ENCODE peak calls at places on chromosomes 3 and 15, in six cellular contexts. P is HT-29, B is T follicular helper cell, Q is SJSA1, A is sciatic nerve, X is NCI-H345. M is an unnamed sample.

GRCh38 chr15:84658080-84658787 is at the start of gene NMB:
- DNase-seq in Q (peak; percentile 53), A (peak; percentile 85), X (peak; percentile 69), B (peak; percentile 79), P (peak; percentile 96), M (peak; percentile 15)

GRCh38 chr3:15280853-15281532 is 51.4 kb downstream of the SH3BP5 start:
- DNase-seq in Q (no peak), P (peak; percentile 30), X (no peak), A (no peak), B (no peak), M (no peak)

GRCh38 chr3:133881987-133882825 is 13.5 kb downstream of the RAB6B start:
- DNase-seq in Q (no peak), P (peak; percentile 22), A (no peak), B (no peak), X (no peak), M (no peak)

GRCh38 chr15:31276596-31277298 is 49.9 kb upstream of the KLF13 start:
- DNase-seq in P (no peak), A (no peak), Q (no peak), B (no peak), X (peak; percentile 68), M (peak; percentile 39)

GRCh38 chr3:13556937-13557336 is 8.0 kb downstream of the FBLN2 start:
- DNase-seq in X (no peak), Q (no peak), A (no peak), P (no peak), B (no peak), M (no peak)

GRCh38 chr3:80770106-80771079 is 991.1 kb downstream of the GBE1 start:
- DNase-seq in P (no peak), X (no peak), B (no peak), A (no peak), Q (no peak), M (no peak)

GRCh38 chr3:169362261-169362660 is 301.3 kb downstream of the MECOM start:
- DNase-seq in Q (no peak), X (no peak), B (no peak), A (peak; percentile 60), P (peak; percentile 77), M (no peak)

GRCh38 chr3:48077835-48078234 is 61.6 kb upstream of the MAP4 start:
- DNase-seq in Q (no peak), A (no peak), B (no peak), X (no peak), P (no peak), M (no peak)

GRCh38 chr3:95705786-95706418 is 1108.5 kb upstream of the EPHA6 start:
- DNase-seq in B (no peak), Q (no peak), P (peak; percentile 55), A (no peak), X (no peak), M (no peak)

GRCh38 chr3:32592696-32593353 is 22.2 kb upstream of the DYNC1LI1 start:
- DNase-seq in B (no peak), X (no peak), A (no peak), P (no peak), Q (no peak), M (no peak)

GRCh38 chr15:62648954-62649353 is 393.6 kb upstream of the TPM1 start:
- DNase-seq in B (no peak), Q (no peak), A (no peak), X (no peak), P (peak; percentile 54), M (no peak)

GRCh38 chr3:114690896-114691295 is 397.1 kb downstream of the TIGIT start:
- DNase-seq in B (no peak), Q (no peak), P (no peak), X (no peak), A (no peak), M (no peak)

GRCh38 chr15:100999369-100999768 is 80.2 kb downstream of the LRRK1 start:
- DNase-seq in A (no peak), P (no peak), Q (peak; percentile 51), B (no peak), X (no peak), M (no peak)

GRCh38 chr3:135012101-135012500 is 217.0 kb downstream of the EPHB1 start:
- DNase-seq in X (no peak), B (no peak), Q (no peak), P (no peak), A (no peak), M (peak; percentile 9)

GRCh38 chr3:127667119-127667681 is 5.6 kb upstream of the ABTB1 start:
- DNase-seq in A (no peak), B (no peak), Q (no peak), P (no peak), X (no peak), M (no peak)

GRCh38 chr15:33068531-33068990 is 126.0 kb downstream of the FMN1 start:
- DNase-seq in B (no peak), X (peak; percentile 70), P (peak; percentile 97), A (no peak), Q (peak; percentile 71), M (peak; percentile 78)

GRCh38 chr15:58951388-58952060 is 18.0 kb upstream of the SLTM start:
- DNase-seq in X (peak; percentile 1), P (peak; percentile 90), Q (no peak), B (no peak), A (no peak), M (peak; percentile 6)

GRCh38 chr3:65672876-65673815 is 365.6 kb downstream of the MAGI1 start:
- DNase-seq in A (peak; percentile 80), Q (peak; percentile 14), P (peak; percentile 43), B (no peak), X (peak; percentile 12), M (no peak)

GRCh38 chr3:118960876-118961275 is 73.8 kb downstream of the IGSF11 start:
- DNase-seq in P (no peak), B (no peak), Q (no peak), X (no peak), A (no peak), M (no peak)

GRCh38 chr15:87500240-87500639 is 756.3 kb downstream of the NTRK3 start:
- DNase-seq in P (no peak), Q (no peak), B (no peak), A (no peak), X (no peak), M (no peak)

GRCh38 chr3:52197842-52198625 is at the start of gene ALAS1:
- DNase-seq in X (peak; percentile 77), Q (peak; percentile 96), P (peak; percentile 91), A (peak; percentile 96), B (peak; percentile 90), M (peak; percentile 59)

GRCh38 chr3:179067839-179068238 is 3.8 kb downstream of the ZMAT3 start:
- DNase-seq in Q (no peak), B (no peak), A (no peak), P (no peak), X (peak; percentile 39), M (peak; percentile 4)

GRCh38 chr3:19396726-19397125 is 248.4 kb downstream of the KCNH8 start:
- DNase-seq in B (no peak), Q (no peak), A (no peak), X (no peak), P (no peak), M (no peak)

GRCh38 chr3:188358787-188359493 is 205.0 kb downstream of the LPP start:
- DNase-seq in X (no peak), Q (no peak), B (no peak), P (no peak), A (no peak), M (no peak)

GRCh38 chr15:90677807-90678790 is 39.0 kb upstream of the BLM start:
- DNase-seq in P (no peak), B (no peak), Q (no peak), X (no peak), A (no peak), M (no peak)

GRCh38 chr15:68419301-68420175 is 12.4 kb downstream of the ITGA11 start:
- DNase-seq in X (no peak), B (no peak), Q (no peak), P (no peak), A (no peak), M (no peak)

GRCh38 chr3:42247576-42248027 is 18.4 kb downstream of the CCK start:
- DNase-seq in A (no peak), X (peak; percentile 68), Q (peak; percentile 16), B (peak; percentile 48), P (peak; percentile 82), M (no peak)

GRCh38 chr3:49387721-49388120 is 24.1 kb downstream of the RHOA start:
- DNase-seq in X (no peak), Q (peak; percentile 46), P (no peak), A (no peak), B (no peak), M (no peak)

GRCh38 chr3:36792342-36792741 is 28.0 kb upstream of the DCLK3 start:
- DNase-seq in A (no peak), Q (peak; percentile 2), P (peak; percentile 30), X (peak; percentile 3), B (no peak), M (no peak)